ENCODE peak calls at places on chromosome 6, in four cellular contexts. X is mammary epithelial cell, F is AG04450, W is fibroblast of lung. I is an unnamed sample.

GRCh38 chr6:111759836-111760785 is 113.1 kb downstream of the FYN start:
- DNase-seq in X (no peak), F (peak), W (peak), I (no peak)

GRCh38 chr6:85660181-85660611 is 17.5 kb upstream of the SYNCRIP start:
- DNase-seq in X (peak), F (peak), W (peak), I (peak)

GRCh38 chr6:21109421-21110178 is 484.0 kb upstream of the SOX4 start:
- DNase-seq in F (no peak), W (peak), X (peak), I (no peak)

GRCh38 chr6:99362644-99363268 is 13.3 kb upstream of the FAXC start:
- DNase-seq in W (no peak), X (no peak), F (no peak), I (no peak)

GRCh38 chr6:137233561-137234504 is 14.6 kb upstream of the IFNGR1 start:
- DNase-seq in W (peak), F (peak), X (peak), I (no peak)

GRCh38 chr6:110033749-110034636 is 55.9 kb downstream of the GPR6 start:
- DNase-seq in X (no peak), W (no peak), F (no peak), I (no peak)

GRCh38 chr6:37653933-37654565 is 43.6 kb downstream of the MDGA1 start:
- DNase-seq in W (no peak), F (no peak), X (peak), I (no peak)

GRCh38 chr6:24524801-24525200 is 30.0 kb downstream of the ALDH5A1 start:
- DNase-seq in X (peak), W (peak), F (peak), I (peak)

GRCh38 chr6:118565317-118565960 is 17.3 kb downstream of the PLN start:
- DNase-seq in F (no peak), X (peak), W (peak), I (no peak)

GRCh38 chr6:84172080-84172479 is 55.4 kb downstream of the CEP162 start:
- DNase-seq in W (no peak), X (no peak), F (no peak), I (no peak)

GRCh38 chr6:162385980-162386379 is 341.6 kb downstream of the PRKN start:
- DNase-seq in X (no peak), F (no peak), W (peak), I (no peak)

GRCh38 chr6:100412872-100413271 is 51.8 kb downstream of the SIM1 start:
- DNase-seq in W (no peak), F (no peak), X (no peak), I (no peak)

GRCh38 chr6:155188707-155189496 is 74.9 kb upstream of the CLDN20 start:
- DNase-seq in F (peak), X (peak), W (peak), I (no peak)

GRCh38 chr6:52815167-52816092 is 11.8 kb upstream of the GSTA1 start:
- DNase-seq in F (no peak), X (peak), W (peak), I (peak)

GRCh38 chr6:20907486-20908071 is 373.3 kb downstream of the CDKAL1 start:
- DNase-seq in W (no peak), F (no peak), X (no peak), I (no peak)

GRCh38 chr6:111657146-111657545 is 51.5 kb upstream of the TRAF3IP2 start:
- DNase-seq in W (peak), F (no peak), X (peak), I (no peak)

GRCh38 chr6:118598324-118598723 is 50.2 kb downstream of the PLN start:
- DNase-seq in F (no peak), X (no peak), W (no peak), I (no peak)

GRCh38 chr6:31663087-31663960 is 1.5 kb downstream of the GPANK1 start:
- DNase-seq in F (no peak), W (peak), X (peak), I (no peak)

GRCh38 chr6:31663961-31664789 is 622 bp downstream of the GPANK1 start:
- DNase-seq in F (no peak), W (peak), X (peak), I (no peak)

GRCh38 chr6:31660998-31661866 is 654 bp upstream of the C6orf47 start:
- DNase-seq in F (no peak), X (peak), W (peak), I (no peak)

GRCh38 chr6:31660224-31660997 is at the start of gene C6orf47:
- DNase-seq in X (peak), F (no peak), W (peak), I (peak)

DNA sequence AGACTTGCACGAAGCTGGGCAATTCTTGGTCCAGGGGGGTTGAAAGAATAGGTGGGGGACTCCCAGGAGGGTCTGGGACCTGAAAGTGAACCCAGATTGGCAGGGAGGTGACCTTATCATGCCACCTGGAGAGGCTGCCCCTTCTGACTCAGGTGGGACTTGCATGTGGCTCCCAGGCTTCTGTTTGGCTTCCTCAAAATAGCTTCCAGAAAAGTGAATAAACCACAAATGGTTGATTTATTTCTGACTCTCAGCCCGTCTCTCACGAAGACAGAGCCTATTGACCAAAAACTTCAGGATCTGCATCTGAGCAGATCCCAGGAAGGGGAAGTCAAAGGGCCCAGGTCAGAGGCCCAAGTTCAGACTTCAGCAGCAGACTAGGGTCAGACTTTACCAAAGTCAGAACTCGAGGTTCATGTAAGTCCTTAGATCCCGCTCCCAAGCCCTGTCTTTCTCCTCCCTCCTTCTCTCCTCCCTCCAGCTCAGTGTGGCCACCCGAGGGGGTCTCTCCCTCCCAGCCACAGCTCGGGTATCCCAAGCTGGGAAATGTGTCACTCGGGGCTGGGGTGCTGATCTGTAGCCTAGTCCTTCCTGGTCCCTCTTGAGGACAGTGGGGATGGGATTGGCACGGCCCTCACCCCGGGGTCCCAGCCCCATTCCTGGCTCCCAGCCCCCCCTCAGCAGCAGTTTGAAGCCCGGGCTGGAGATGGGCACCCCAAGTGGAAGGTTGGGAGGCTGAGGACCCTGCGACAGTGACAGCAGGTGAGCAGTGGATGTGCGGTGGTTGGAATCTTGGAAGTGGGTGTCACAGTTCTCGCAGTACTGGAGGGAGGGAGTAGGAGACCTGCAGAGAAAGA is 1.5 kb upstream of the C6orf47 start:
- DNase-seq in X (no peak), W (no peak), F (no peak), I (no peak)
- H3K4me3 ChIP-seq in X (no peak), W (no peak), F (no peak), I (no peak)

GRCh38 chr6:70566751-70567382 is at the start of gene SDHAF4:
- DNase-seq in X (peak), F (peak), W (peak), I (peak)
- TF ChIP-seq CTCF in X (no peak), F (peak), W (no peak), I (no peak)

GRCh38 chr6:56693246-56693607 is 50.5 kb upstream of the DST start:
- DNase-seq in X (peak), W (peak), F (no peak), I (peak)

GRCh38 chr6:56690519-56691200 is 48.0 kb upstream of the DST start:
- DNase-seq in W (peak), X (peak), F (no peak), I (no peak)

GRCh38 chr6:56691201-56691595 is 48.5 kb upstream of the DST start:
- DNase-seq in W (no peak), X (no peak), F (no peak), I (no peak)

GRCh38 chr6:56693988-56694387 is 51.3 kb upstream of the DST start:
- DNase-seq in W (peak), F (no peak), X (no peak), I (no peak)

DNA sequence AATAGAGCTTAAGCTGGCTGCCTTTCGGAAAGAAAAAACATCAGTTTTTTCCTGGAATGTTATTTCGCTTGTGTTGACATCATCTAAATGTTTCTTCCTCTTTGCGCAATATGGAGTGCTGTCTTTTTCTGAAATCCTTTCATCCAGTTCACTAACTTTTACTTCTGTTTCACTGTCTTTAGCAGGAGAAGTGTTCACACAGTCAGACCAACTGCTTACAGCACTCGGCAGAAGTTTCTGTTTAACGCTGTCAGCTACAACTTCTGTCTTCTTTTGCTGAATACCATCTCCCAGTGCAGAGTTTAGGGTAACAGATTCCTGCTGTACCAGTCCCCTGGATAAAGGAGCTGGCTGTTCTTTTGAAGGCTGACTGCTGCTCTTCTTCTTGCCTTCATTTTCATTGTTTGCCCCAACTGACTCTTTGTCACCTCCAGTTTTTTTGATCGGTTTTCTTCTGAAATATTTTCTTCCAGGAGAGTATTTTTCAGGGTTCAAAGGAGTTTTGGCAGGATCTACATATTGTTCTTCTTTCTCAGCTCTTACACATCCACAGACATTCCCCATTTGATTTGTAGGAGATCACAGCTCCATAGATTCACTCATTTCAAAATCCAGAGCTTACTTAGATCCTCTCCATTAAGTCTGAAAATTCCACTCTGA is 50.0 kb upstream of the DST start:
- DNase-seq in W (peak), F (no peak), X (no peak), I (no peak)
- H3K4me3 ChIP-seq in W (peak), F (peak), X (no peak), I (peak)

DNA sequence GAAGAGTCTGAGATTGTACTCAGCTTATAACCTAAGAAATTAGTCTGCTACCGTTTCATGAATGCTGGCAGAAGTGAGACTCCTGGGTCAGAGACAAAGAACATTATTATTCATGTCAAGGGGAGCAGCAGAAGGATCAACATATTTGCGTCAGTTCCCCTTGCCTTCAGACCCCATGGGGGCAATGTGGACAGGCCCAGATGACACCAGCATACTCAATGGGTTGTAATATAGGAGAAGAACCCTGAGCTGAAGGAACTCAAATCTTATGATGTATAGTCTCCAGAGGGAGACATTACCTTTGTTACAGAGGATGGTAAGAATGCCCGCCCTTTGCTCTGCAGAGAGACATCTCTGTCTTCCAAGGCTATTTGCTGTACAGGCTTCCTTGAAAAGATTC is 384.4 kb downstream of the EPM2A start:
- DNase-seq in X (no peak), W (no peak), F (no peak), I (no peak)
- TF ChIP-seq CTCF in X (no peak), W (no peak), F (no peak), I (no peak)

GRCh38 chr6:160430741-160431140 is 82.6 kb downstream of the SLC22A3 start:
- DNase-seq in W (no peak), F (no peak), X (no peak), I (no peak)
- H3K4me3 ChIP-seq in W (no peak), F (no peak), X (no peak), I (no peak)

I was measured in dorsolateral prefrontal cortex.